ENCODE peak calls at places on chromosome 16, in five cellular contexts. O is A549, X is GM12878, S is HepG2, J is K562. E is an unnamed sample.

GRCh38 chr16:58492066-58492465 is 7.9 kb upstream of the NDRG4 start:
- DNase-seq in J (no peak), X (no peak), S (no peak), O (no peak), E (no peak)

GRCh38 chr16:88922114-88922825 is 54.7 kb downstream of the CBFA2T3 start:
- DNase-seq in J (no peak), O (peak; percentile 44), S (no peak), X (no peak), E (peak; percentile 39)

GRCh38 chr16:88783391-88784073 is 1.5 kb downstream of the PIEZO1 start:
- DNase-seq in S (no peak), J (no peak), X (no peak), O (no peak), E (peak; percentile 33)

GRCh38 chr16:30875881-30876791 is 17.7 kb downstream of the BCL7C start:
- DNase-seq in X (peak; percentile 67), J (no peak), O (no peak), S (no peak), E (peak; percentile 26)

GRCh38 chr16:49497466-49497865 is 123.9 kb downstream of the C16orf78 start:
- DNase-seq in S (no peak), J (no peak), O (no peak), X (no peak), E (no peak)

GRCh38 chr16:3086596-3087242 is 12.4 kb downstream of the ZSCAN10 start:
- DNase-seq in X (no peak), J (peak; percentile 12), O (no peak), S (peak; percentile 42), E (no peak)

GRCh38 chr16:79212114-79212791 is 388.3 kb downstream of the MAF start:
- DNase-seq in O (no peak), J (no peak), S (no peak), X (no peak), E (no peak)

GRCh38 chr16:89193021-89193575 is 7.2 kb downstream of the SLC22A31 start:
- DNase-seq in S (peak; percentile 70), J (peak; percentile 95), X (no peak), O (peak; percentile 84), E (peak; percentile 86)

GRCh38 chr16:65754799-65755691 is 611.4 kb upstream of the CDH5 start:
- DNase-seq in J (no peak), X (no peak), O (no peak), S (no peak), E (peak; percentile 75)

GRCh38 chr16:58022601-58023371 is 2.8 kb upstream of the MMP15 start:
- DNase-seq in J (no peak), O (no peak), X (no peak), S (no peak), E (peak; percentile 68)

GRCh38 chr16:68247932-68248331 is 2.8 kb downstream of the PLA2G15 start:
- DNase-seq in X (no peak), O (no peak), J (no peak), S (no peak), E (no peak)

GRCh38 chr16:30091474-30092372 is at the start of gene TBX6:
- DNase-seq in S (peak; percentile 88), O (peak; percentile 91), X (peak; percentile 64), J (peak; percentile 87), E (peak; percentile 81)

GRCh38 chr16:87581867-87582220 is 20.5 kb upstream of the JPH3 start:
- DNase-seq in O (peak; percentile 90), J (peak; percentile 78), X (no peak), S (peak; percentile 39), E (peak; percentile 98)

GRCh38 chr16:15440852-15441251 is 6.5 kb downstream of the BMERB1 start:
- DNase-seq in S (no peak), J (no peak), X (no peak), O (peak; percentile 86), E (peak; percentile 79)

GRCh38 chr16:79272141-79272577 is 328.4 kb downstream of the MAF start:
- DNase-seq in S (no peak), O (no peak), J (no peak), X (no peak), E (no peak)

GRCh38 chr16:84277244-84277823 is 17.3 kb upstream of the WFDC1 start:
- DNase-seq in J (peak; percentile 81), S (peak; percentile 51), X (no peak), O (peak; percentile 59), E (peak; percentile 33)

GRCh38 chr16:9844361-9844760 is 337.9 kb downstream of the GRIN2A start:
- DNase-seq in S (no peak), X (no peak), O (peak; percentile 6), J (no peak), E (no peak)

GRCh38 chr16:4780235-4780634 is 7.9 kb downstream of the SEPTIN12 start:
- DNase-seq in X (no peak), O (peak; percentile 35), S (no peak), J (no peak), E (peak; percentile 23)

GRCh38 chr16:3756113-3756512 is 38.8 kb upstream of the TRAP1 start:
- DNase-seq in O (no peak), S (no peak), J (no peak), X (no peak), E (no peak)

GRCh38 chr16:89308391-89309333 is 91.2 kb downstream of the ZNF778 start:
- DNase-seq in X (no peak), J (peak; percentile 60), S (no peak), O (no peak), E (no peak)

GRCh38 chr16:27549607-27549856 is 181 bp downstream of the GTF3C1 start:
- DNase-seq in O (no peak), S (no peak), J (peak; percentile 67), X (no peak), E (no peak)

GRCh38 chr16:48053346-48053745 is 102.4 kb downstream of the ABCC12 start:
- DNase-seq in J (no peak), O (no peak), X (no peak), S (no peak), E (peak; percentile 69)

GRCh38 chr16:88992351-88993005 is 15.5 kb upstream of the CBFA2T3 start:
- DNase-seq in O (no peak), J (peak; percentile 93), S (no peak), X (no peak), E (no peak)

GRCh38 chr16:11621920-11622651 is 35.4 kb upstream of the LITAF start:
- DNase-seq in O (no peak), S (no peak), J (no peak), X (no peak), E (no peak)

GRCh38 chr16:52770828-52771227 is 223.9 kb upstream of the TOX3 start:
- DNase-seq in J (no peak), S (no peak), O (no peak), X (no peak), E (no peak)

GRCh38 chr16:64090327-64090726 is 1031.5 kb downstream of the CDH11 start:
- DNase-seq in J (no peak), O (no peak), X (no peak), S (no peak), E (no peak)

GRCh38 chr16:85607331-85607765 is 5.8 kb upstream of the GSE1 start:
- DNase-seq in J (peak; percentile 49), X (no peak), S (no peak), O (no peak), E (no peak)
- H3K4me3 ChIP-seq in J (no peak overlapping the region), X (no peak overlapping the region), S (no peak overlapping the region), O (no peak overlapping the region), E (no peak overlapping the region)

GRCh38 chr16:81866820-81867440 is 87.8 kb downstream of the PLCG2 start:
- DNase-seq in S (no peak), J (no peak), O (no peak), X (no peak), E (no peak)
- TF ChIP-seq BHLHE40 in S (no peak), J (no peak), O (no peak), X (no peak), E (no peak)

GRCh38 chr16:620700-621525 is 9.9 kb upstream of the WFIKKN1 start:
- DNase-seq in X (no peak), S (no peak), J (no peak), O (no peak), E (no peak)

GRCh38 chr16:615122-615521 is 15.7 kb upstream of the WFIKKN1 start:
- DNase-seq in J (no peak), X (no peak), S (no peak), O (no peak), E (no peak)

GRCh38 chr16:617855-618254 is 12.9 kb upstream of the WFIKKN1 start:
- DNase-seq in O (no peak), X (no peak), S (no peak), J (no peak), E (no peak)

GRCh38 chr16:619476-620100 is 11.2 kb upstream of the WFIKKN1 start:
- DNase-seq in X (no peak), J (no peak), O (no peak), S (no peak), E (no peak)

DNA sequence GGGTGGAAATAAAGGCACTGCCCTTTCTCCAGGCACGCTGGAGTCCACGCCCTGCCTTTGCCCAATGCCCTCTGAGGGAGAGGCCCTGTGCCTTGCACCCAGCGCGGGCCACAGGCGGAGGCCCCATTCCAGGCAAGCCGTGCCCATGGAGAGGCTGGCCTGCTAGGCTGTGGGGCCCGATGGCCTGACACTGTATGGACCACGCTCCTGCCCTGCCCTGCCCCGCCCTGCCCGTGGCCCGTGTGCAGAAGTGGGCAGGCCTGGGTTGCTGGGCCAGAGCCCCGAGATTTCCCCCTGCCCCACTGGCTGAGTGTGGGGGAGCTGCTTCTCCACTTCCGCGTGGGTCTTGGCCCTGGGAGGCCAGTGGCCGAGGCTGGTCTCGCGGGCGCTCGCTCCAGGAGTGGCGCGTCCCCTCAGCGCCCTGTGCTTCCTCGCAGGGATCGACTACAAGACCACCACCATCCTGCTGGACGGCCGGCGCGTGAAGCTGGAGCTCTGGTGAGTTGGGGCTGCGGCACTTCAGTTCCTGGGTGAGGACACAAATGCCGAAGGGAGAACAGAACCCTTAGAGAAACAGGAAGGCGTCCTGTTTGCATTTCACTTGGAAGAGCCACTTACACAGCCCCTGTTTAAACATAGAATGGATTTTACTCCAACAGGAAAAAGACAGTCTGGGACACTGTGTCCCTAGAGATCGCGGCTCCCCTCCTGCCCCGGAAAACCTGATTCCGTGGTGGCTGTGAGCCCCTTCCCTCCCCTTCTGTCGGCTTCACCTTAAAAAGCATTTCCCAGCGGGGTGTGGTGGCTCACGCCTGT is 13.8 kb upstream of the WFIKKN1 start:
- DNase-seq in X (no peak), O (no peak), J (no peak), S (no peak), E (no peak)
- H3K4me3 ChIP-seq in X (no peak overlapping the region), O (no peak overlapping the region), J (no peak overlapping the region), S (no peak overlapping the region), E (no peak overlapping the region)

GRCh38 chr16:54505479-54506247 is 219.1 kb upstream of the IRX3 start:
- DNase-seq in O (no peak), X (no peak), J (no peak), S (no peak), E (no peak)

GRCh38 chr16:54503436-54503835 is 216.8 kb upstream of the IRX3 start:
- DNase-seq in X (no peak), O (no peak), J (no peak), S (no peak), E (no peak)

GRCh38 chr16:54504372-54504771 is 217.8 kb upstream of the IRX3 start:
- DNase-seq in X (no peak), J (no peak), S (no peak), O (no peak), E (no peak)

GRCh38 chr16:54501797-54502196 is 215.2 kb upstream of the IRX3 start:
- DNase-seq in X (no peak), O (no peak), S (no peak), J (no peak), E (no peak)

GRCh38 chr16:54503011-54503410 is 216.4 kb upstream of the IRX3 start:
- DNase-seq in X (no peak), J (no peak), O (no peak), S (no peak), E (no peak)
- TF ChIP-seq BHLHE40 in X (no peak), J (no peak), O (no peak), S (no peak), E (no peak)